ENCODE peak calls at places on chromosomes 5 and 9, in four cellular contexts. One of them, this sample, is unnamed.

GRCh38 chr5:157496847-157497246 is 36.8 kb downstream of the NIPAL4 start:
- DNase-seq in bronchial epithelial cell: no peak
- DNase-seq in choroid plexus epithelial cell: no peak
- DNase-seq in IMR-90: no peak
- DNase-seq in this sample: no peak

GRCh38 chr5:176882566-176882900 is 16.6 kb downstream of the HK3 start:
- DNase-seq in choroid plexus epithelial cell: no peak
- DNase-seq in IMR-90: no peak
- DNase-seq in bronchial epithelial cell: no peak
- DNase-seq in this sample: peak

GRCh38 chr9:3960661-3961144 is 339.2 kb downstream of the GLIS3 start:
- DNase-seq in choroid plexus epithelial cell: peak
- DNase-seq in IMR-90: peak
- DNase-seq in bronchial epithelial cell: peak
- DNase-seq in this sample: no peak

GRCh38 chr5:77359231-77359630 is 132.9 kb downstream of the WDR41 start:
- DNase-seq in choroid plexus epithelial cell: no peak
- DNase-seq in bronchial epithelial cell: no peak
- DNase-seq in IMR-90: no peak
- DNase-seq in this sample: no peak

GRCh38 chr9:118643118-118643517 is 726.1 kb downstream of the BRINP1 start:
- DNase-seq in choroid plexus epithelial cell: peak
- DNase-seq in IMR-90: no peak
- DNase-seq in bronchial epithelial cell: peak
- DNase-seq in this sample: peak

GRCh38 chr5:78569441-78569840 is 79.1 kb downstream of the LHFPL2 start:
- DNase-seq in choroid plexus epithelial cell: peak
- DNase-seq in IMR-90: peak
- DNase-seq in bronchial epithelial cell: peak
- DNase-seq in this sample: peak

GRCh38 chr5:74530316-74530917 is 110.1 kb downstream of the ENC1 start:
- DNase-seq in bronchial epithelial cell: no peak
- DNase-seq in IMR-90: peak
- DNase-seq in choroid plexus epithelial cell: no peak
- DNase-seq in this sample: peak

GRCh38 chr5:142748132-142748531 is 22.0 kb upstream of the ARHGAP26 start:
- DNase-seq in IMR-90: peak
- DNase-seq in bronchial epithelial cell: no peak
- DNase-seq in choroid plexus epithelial cell: peak
- DNase-seq in this sample: peak

GRCh38 chr5:175340180-175340579 is 103.8 kb downstream of the DRD1 start:
- DNase-seq in bronchial epithelial cell: no peak
- DNase-seq in IMR-90: no peak
- DNase-seq in choroid plexus epithelial cell: no peak
- DNase-seq in this sample: no peak

GRCh38 chr5:157915638-157916037 is 56.7 kb upstream of the CLINT1 start:
- DNase-seq in choroid plexus epithelial cell: peak
- DNase-seq in IMR-90: peak
- DNase-seq in bronchial epithelial cell: peak
- DNase-seq in this sample: peak

GRCh38 chr5:134411546-134412266 is at the start of gene CDKN2AIPNL:
- DNase-seq in choroid plexus epithelial cell: peak
- DNase-seq in IMR-90: peak
- DNase-seq in bronchial epithelial cell: peak
- DNase-seq in this sample: peak

GRCh38 chr9:130847306-130848217 is 12.5 kb downstream of the ABL1 start:
- DNase-seq in IMR-90: peak
- DNase-seq in choroid plexus epithelial cell: peak
- DNase-seq in bronchial epithelial cell: peak
- DNase-seq in this sample: peak
- TF ChIP-seq CTCF in IMR-90: peak
- TF ChIP-seq CTCF in choroid plexus epithelial cell: peak
- TF ChIP-seq CTCF in bronchial epithelial cell: peak
- TF ChIP-seq CTCF in this sample: peak

GRCh38 chr5:100898504-100899346 is 4.4 kb downstream of the ST8SIA4 start:
- DNase-seq in bronchial epithelial cell: no peak
- DNase-seq in IMR-90: no peak
- DNase-seq in choroid plexus epithelial cell: no peak
- DNase-seq in this sample: no peak

GRCh38 chr5:100900796-100901731 is 2.0 kb downstream of the ST8SIA4 start:
- DNase-seq in bronchial epithelial cell: peak
- DNase-seq in choroid plexus epithelial cell: peak
- DNase-seq in IMR-90: peak
- DNase-seq in this sample: peak

GRCh38 chr5:100899675-100900074 is 3.4 kb downstream of the ST8SIA4 start:
- DNase-seq in bronchial epithelial cell: no peak
- DNase-seq in IMR-90: no peak
- DNase-seq in choroid plexus epithelial cell: no peak
- DNase-seq in this sample: no peak

GRCh38 chr5:100901851-100902341 is 1.2 kb downstream of the ST8SIA4 start:
- DNase-seq in IMR-90: no peak
- DNase-seq in bronchial epithelial cell: peak
- DNase-seq in choroid plexus epithelial cell: no peak
- DNase-seq in this sample: peak

DNA sequence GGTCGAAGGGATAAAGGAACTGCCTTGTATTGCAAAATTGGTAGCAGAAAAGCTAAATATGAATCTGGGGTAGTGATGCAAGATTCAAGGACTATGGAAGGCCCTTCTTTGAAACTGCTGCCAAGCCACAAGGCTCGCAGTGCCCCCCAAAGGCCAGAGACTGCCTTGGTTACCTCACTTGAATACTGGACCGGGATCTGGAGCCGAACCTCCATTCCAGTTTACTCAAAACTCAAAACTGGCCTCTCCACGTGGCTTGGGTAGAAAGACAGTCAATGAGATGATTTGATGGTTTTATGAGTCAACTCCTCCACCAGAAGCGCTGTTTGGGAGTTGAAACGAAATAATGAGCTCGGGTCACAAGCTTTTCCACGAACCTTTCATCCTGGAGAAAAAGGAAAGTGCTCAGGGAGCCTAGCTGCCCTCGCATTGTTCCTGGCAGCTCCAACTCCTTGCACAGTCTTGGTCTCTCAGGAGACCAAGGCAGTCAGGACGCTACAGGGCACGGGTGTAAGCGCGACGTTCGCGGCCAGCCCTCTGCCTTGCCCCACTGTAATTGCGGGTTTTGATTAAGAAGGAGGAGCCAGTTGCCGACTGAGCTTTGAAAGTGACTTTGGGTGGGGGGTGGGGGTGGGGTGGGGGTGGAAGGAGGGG is 2.8 kb downstream of the ST8SIA4 start:
- DNase-seq in bronchial epithelial cell: peak
- DNase-seq in choroid plexus epithelial cell: peak
- DNase-seq in IMR-90: no peak
- DNase-seq in this sample: peak
- TF ChIP-seq CTCF in bronchial epithelial cell: peak
- TF ChIP-seq CTCF in choroid plexus epithelial cell: peak
- TF ChIP-seq CTCF in IMR-90: no peak
- TF ChIP-seq CTCF in this sample: peak

DNA sequence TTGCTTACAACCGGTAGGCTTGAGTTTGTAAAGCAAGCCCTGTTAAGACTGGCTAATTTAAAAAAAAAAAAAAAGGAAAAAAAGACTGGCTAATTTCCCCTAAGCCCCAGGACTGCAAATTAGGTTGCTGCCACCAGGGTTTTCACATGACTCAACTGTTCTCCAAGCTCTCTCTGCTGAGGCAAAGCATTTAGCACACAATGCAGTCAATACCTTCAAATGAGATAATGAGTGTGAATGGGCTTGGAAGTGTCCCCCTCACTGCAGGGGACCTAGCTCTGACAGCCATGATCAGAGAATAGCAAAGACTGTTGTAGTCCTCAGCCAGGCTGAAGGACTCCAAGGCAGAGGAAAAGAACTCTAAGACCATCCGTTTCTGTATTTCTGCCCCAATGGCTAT is 42.8 kb upstream of the ZSWIM6 start:
- DNase-seq in IMR-90: no peak
- DNase-seq in bronchial epithelial cell: no peak
- DNase-seq in choroid plexus epithelial cell: no peak
- DNase-seq in this sample: no peak
- TF ChIP-seq CTCF in IMR-90: peak
- TF ChIP-seq CTCF in bronchial epithelial cell: peak
- TF ChIP-seq CTCF in choroid plexus epithelial cell: peak
- TF ChIP-seq CTCF in this sample: no peak

GRCh38 chr9:130095872-130096271 is 42.2 kb downstream of the GPR107 start:
- DNase-seq in bronchial epithelial cell: no peak
- DNase-seq in IMR-90: no peak
- DNase-seq in choroid plexus epithelial cell: no peak
- DNase-seq in this sample: no peak

GRCh38 chr9:130088056-130088455 is 34.4 kb downstream of the GPR107 start:
- DNase-seq in IMR-90: no peak
- DNase-seq in bronchial epithelial cell: no peak
- DNase-seq in choroid plexus epithelial cell: no peak
- DNase-seq in this sample: no peak

GRCh38 chr9:130089141-130089540 is 35.4 kb downstream of the GPR107 start:
- DNase-seq in bronchial epithelial cell: no peak
- DNase-seq in choroid plexus epithelial cell: no peak
- DNase-seq in IMR-90: no peak
- DNase-seq in this sample: no peak

GRCh38 chr9:130090915-130091314 is 37.2 kb downstream of the GPR107 start:
- DNase-seq in IMR-90: peak
- DNase-seq in bronchial epithelial cell: no peak
- DNase-seq in choroid plexus epithelial cell: peak
- DNase-seq in this sample: no peak
- TF ChIP-seq CTCF in IMR-90: peak
- TF ChIP-seq CTCF in bronchial epithelial cell: no peak
- TF ChIP-seq CTCF in choroid plexus epithelial cell: peak
- TF ChIP-seq CTCF in this sample: no peak

DNA sequence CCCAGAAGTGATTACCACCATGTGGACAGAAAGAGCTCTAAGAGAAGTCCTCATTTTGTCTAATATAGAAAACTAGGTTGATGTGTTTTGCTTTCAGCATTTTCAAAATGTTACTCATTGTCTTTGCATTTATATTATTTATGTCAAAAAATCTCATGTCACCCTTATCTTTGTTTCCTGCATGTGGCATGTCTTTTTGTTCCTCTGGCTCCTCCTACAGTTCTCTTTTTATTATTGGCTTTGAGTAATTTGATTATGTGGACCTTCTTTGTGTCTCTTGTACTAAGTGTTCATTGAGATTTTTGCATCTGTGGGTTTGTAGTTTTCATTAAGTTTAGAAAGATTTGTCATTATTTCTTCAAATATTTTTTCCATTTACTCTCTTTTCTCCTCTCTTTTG is 58.8 kb downstream of the GNG10 start:
- DNase-seq in choroid plexus epithelial cell: peak
- DNase-seq in bronchial epithelial cell: peak
- DNase-seq in IMR-90: peak
- DNase-seq in this sample: peak
- TF ChIP-seq CTCF in choroid plexus epithelial cell: no peak
- TF ChIP-seq CTCF in bronchial epithelial cell: no peak
- TF ChIP-seq CTCF in IMR-90: peak
- TF ChIP-seq CTCF in this sample: peak

This sample was measured in fibroblast of pulmonary artery.